ENCODE peak calls at places on chromosomes 11 and 22, in six cellular contexts. A, S, C, T, G and M are unnamed samples. For H3K4me1, the result is how much of the 10 kb centered on the place peaks cover.

GRCh38 chr11:1157645-1158591 is at the start of gene MUC5AC:
- DNase-seq in G (peak), A (no peak), T (no peak), C (no peak), S (no peak), M (no peak)

GRCh38 chr11:134478611-134479010 is 66.6 kb upstream of the B3GAT1 start:
- DNase-seq in A (no peak), G (no peak), C (no peak), S (no peak), T (no peak), M (no peak)

GRCh38 chr22:42796081-42796480 is 61.0 kb downstream of the ARFGAP3 start:
- DNase-seq in G (no peak), C (no peak), A (no peak), S (no peak), T (no peak), M (no peak)

GRCh38 chr22:35575116-35575748 is 34.6 kb downstream of the RASD2 start:
- DNase-seq in A (no peak), S (no peak), G (no peak), T (no peak), C (no peak), M (no peak)

GRCh38 chr11:65427691-65428577 is 5.3 kb downstream of the NEAT1 start:
- DNase-seq in A (no peak), S (peak), G (peak), C (peak), T (peak), M (no peak)

GRCh38 chr11:110251837-110252236 is 44.6 kb downstream of the RDX start:
- DNase-seq in S (peak), C (peak), A (no peak), T (peak), G (no peak), M (no peak)

GRCh38 chr11:35567737-35568465 is 42.5 kb upstream of the PAMR1 start:
- DNase-seq in T (no peak), A (no peak), S (peak), C (peak), G (no peak), M (no peak)

GRCh38 chr11:95092549-95093324 is 3.1 kb downstream of the ENDOD1 start:
- DNase-seq in S (peak), A (peak), T (no peak), C (no peak), G (peak), M (peak)

GRCh38 chr11:134486106-134486505 is 74.1 kb upstream of the B3GAT1 start:
- DNase-seq in C (no peak), A (no peak), T (no peak), G (no peak), S (no peak), M (no peak)

GRCh38 chr11:125092669-125093068 is 18.8 kb downstream of the TMEM218 start:
- DNase-seq in T (no peak), G (no peak), C (no peak), A (no peak), S (no peak), M (no peak)

GRCh38 chr11:70740475-70740825 is 342.1 kb downstream of the CTTN start:
- DNase-seq in T (no peak), C (no peak), S (no peak), G (no peak), A (no peak), M (no peak)

GRCh38 chr11:16604784-16605439 is 133.5 kb upstream of the C11orf58 start:
- DNase-seq in A (peak), C (peak), G (peak), S (peak), T (peak), M (peak)

GRCh38 chr11:60016881-60017280 is at the start of gene OOSP4B:
- DNase-seq in G (no peak), S (no peak), C (no peak), T (no peak), A (no peak), M (no peak)

GRCh38 chr11:26234451-26234850 is 97.5 kb upstream of the ANO3 start:
- DNase-seq in C (no peak), A (no peak), S (peak), T (no peak), G (no peak), M (no peak)

GRCh38 chr11:125314264-125315087 is 149.9 kb downstream of the PKNOX2 start:
- DNase-seq in T (no peak), A (no peak), S (no peak), C (no peak), G (no peak), M (no peak)

GRCh38 chr11:27613670-27613950 is 86.6 kb downstream of the BDNF start:
- DNase-seq in C (no peak), T (no peak), A (no peak), G (no peak), S (peak), M (no peak)

GRCh38 chr11:119706029-119706428 is 23.0 kb downstream of the NECTIN1 start:
- DNase-seq in T (no peak), A (peak), S (no peak), C (no peak), G (no peak), M (no peak)

DNA sequence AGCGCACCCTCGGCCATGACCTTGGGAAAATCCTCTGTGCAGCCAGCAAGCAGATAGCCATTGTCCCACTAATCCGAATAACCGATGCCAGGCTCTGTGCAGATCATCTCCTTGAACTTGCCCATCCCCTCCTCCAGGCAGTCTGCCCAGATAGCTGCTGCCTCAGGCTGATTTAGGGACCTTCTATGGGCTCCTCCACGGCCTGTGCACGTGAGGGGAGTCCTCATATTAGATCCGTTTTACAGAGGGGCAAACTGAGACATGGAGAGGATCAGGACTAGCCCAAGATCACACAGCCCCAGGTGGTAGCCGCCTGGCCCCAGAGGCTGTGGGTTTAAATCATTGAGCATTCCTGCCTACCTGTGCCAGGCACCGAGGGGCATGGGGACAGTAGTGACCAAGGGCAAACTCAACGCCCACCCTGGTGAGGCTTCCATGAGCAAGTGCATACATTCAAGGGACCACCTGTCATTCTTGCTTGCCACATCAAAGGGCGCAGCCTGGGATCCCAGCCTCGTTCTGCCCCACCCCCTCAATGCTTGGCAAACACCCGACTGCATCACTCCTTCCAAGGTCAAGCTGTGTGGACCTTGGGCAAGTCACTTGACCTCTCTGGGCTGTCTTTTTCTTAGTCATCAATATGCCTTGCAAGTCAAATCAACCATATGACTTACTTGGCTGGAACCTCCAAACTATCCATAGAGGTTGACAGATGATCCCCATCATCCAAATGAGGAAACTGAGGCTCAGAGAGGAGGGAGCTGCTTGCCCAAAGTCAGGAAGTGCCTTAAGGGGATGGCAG is 131.6 kb downstream of the MN1 start:
- DNase-seq in G (peak), C (peak), S (no peak), A (no peak), T (no peak), M (no peak)
- H3K4me1 ChIP-seq in G (under half), C (under half), S (under half), A (under half), T (under half), M (under half)

DNA sequence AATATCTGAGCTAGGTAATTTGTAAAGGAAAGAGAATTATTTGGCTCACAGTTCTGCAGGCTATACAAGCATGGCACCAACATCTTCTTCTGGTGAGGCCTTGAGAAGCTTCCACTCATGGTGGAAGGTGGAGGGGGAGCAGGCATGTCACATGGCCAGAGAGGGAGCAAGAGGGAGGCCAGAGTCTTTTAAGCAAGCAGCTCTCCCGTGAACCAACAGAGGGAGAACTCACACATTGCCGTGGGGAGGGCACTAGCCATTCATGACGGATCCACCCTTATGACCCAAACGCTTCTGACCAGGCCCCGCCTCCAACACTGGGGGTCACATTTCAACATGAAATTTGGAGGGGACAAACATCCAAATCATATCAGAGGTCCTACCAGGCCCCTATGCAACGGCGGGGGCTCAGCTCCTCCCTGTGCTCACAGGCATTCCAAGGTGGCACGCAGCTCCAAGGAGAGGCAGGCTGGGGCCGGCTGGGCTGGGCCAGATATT is 4.6 kb downstream of the C11orf96 start:
- DNase-seq in G (no peak), T (no peak), S (peak), C (no peak), A (peak), M (peak)
- TF ChIP-seq CTCF in G (peak), T (no peak), S (peak), C (no peak), A (peak), M (peak)

GRCh38 chr11:6606471-6607189 is 3.1 kb downstream of the ILK start:
- DNase-seq in S (peak), C (peak), G (peak), A (peak), T (peak), M (peak)

GRCh38 chr11:6609502-6610015 is 2.5 kb downstream of the TAF10 start:
- DNase-seq in A (no peak), T (no peak), S (no peak), G (no peak), C (no peak), M (no peak)

GRCh38 chr11:6607190-6607635 is 3.6 kb downstream of the ILK start:
- DNase-seq in A (no peak), G (no peak), S (no peak), C (no peak), T (no peak), M (no peak)

GRCh38 chr11:6608726-6609501 is 3.1 kb downstream of the TAF10 start:
- DNase-seq in S (no peak), C (no peak), A (no peak), T (no peak), G (no peak), M (no peak)

DNA sequence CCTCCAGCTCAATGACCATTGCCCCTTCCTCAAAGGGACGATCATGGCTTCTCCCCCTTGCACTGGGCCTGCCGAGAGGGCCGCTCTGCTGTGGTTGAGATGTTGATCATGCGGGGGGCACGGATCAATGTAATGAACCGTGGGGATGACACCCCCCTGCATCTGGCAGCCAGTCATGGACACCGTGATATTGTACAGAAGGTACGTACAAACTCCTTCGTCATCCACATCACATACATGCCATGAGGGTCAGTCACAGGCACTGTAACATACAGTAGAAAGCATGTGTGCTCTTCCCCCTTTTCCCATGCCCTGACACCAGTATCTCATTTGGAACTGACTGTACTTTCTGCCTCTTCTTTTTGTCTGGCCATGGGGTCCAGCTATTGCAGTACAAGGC is 4.0 kb downstream of the TAF10 start:
- DNase-seq in S (no peak), C (no peak), T (no peak), A (no peak), G (no peak), M (no peak)
- H3K4me1 ChIP-seq in S (under half), C (under half), T (under half), A (under half), G (under half), M (under half)

GRCh38 chr11:19208959-19209568 is 7.3 kb upstream of the CSRP3 start:
- DNase-seq in C (no peak), S (no peak), G (no peak), T (no peak), A (no peak), M (no peak)

GRCh38 chr11:19209617-19210016 is 7.8 kb upstream of the CSRP3 start:
- DNase-seq in T (no peak), C (no peak), G (no peak), S (no peak), A (peak), M (no peak)
- TF ChIP-seq CTCF in T (no peak), C (no peak), G (no peak), S (no peak), A (peak), M (no peak)

GRCh38 chr11:127055240-127055639 is 54.7 kb upstream of the KIRREL3 start:
- DNase-seq in A (no peak), S (no peak), C (no peak), T (no peak), G (no peak), M (no peak)
- H3K4me1 ChIP-seq in A (under half), S (under half), C (under half), T (under half), G (under half), M (under half)

DNA sequence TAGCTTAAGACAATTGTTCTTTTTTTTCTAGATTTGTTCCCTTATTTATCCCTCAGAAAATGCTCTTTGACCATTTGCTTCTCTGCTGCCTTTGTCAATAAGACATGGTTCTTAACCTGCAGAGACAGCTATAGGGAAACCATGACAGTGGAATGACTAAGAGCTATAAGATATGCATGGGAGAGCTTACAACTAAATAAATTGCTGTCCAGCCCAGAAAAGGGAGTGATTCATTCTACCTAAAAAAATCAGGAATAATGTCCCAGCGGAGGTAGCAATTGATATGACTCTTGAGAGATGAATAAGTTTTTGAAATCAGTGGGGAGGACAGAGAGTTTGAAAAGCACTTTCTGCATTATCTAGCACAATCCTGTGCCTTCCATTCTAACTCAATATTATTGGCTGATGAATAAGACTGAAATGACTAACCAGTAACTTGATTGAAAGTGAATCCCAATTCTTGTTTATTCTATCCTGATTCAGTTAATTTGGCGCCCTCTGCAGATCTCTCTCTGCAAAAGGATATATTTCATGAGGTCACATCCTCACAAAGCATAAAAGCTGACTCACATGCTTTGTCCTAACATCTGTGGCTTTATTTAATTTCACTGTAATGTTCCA is 680.5 kb upstream of the API5 start:
- DNase-seq in T (no peak), C (no peak), G (peak), A (peak), S (no peak), M (peak)
- TF ChIP-seq CTCF in T (no peak), C (no peak), G (peak), A (peak), S (peak), M (peak)

DNA sequence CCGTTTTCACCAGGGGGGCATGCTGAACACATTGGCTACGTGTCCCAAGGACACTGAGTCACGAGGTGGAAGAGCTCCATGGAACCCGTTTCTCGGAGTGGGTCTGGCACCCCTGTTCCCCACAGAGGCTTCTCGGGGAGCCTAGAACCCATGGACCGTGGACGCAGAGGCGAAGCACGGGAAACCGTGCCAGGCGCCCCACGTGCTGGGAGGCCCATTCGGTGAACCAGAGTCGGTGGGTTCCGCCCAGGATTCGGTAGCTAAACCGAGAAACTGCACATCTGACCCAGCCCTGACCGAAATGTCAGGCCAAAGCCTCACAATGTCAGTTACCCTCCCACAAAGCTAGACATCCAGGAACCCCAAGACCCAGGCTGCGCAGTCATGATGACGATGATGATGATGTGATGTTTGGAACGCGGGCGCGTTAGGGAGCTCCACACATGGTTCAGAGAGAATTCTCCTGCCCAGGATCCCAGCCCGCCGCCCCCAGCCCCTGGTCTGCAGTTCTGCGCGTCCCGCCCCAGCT is 28.5 kb upstream of the WNT11 start:
- DNase-seq in T (no peak), C (no peak), A (no peak), S (no peak), G (no peak), M (no peak)
- H3K4me1 ChIP-seq in T (under half), C (under half), A (under half), S (under half), G (under half), M (under half)